ENCODE peak calls at places on chromosomes 11 and 22, in five cellular contexts. W is stomach, P is vagina, Z is GM12878, S is spleen. K is an unnamed sample.

GRCh38 chr22:38172489-38173155 is 9.0 kb downstream of the PLA2G6 start:
- DNase-seq in W (peak), P (no peak), Z (no peak), S (peak), K (peak)

GRCh38 chr22:21951931-21952465 is 650 bp downstream of the PPM1F start:
- DNase-seq in W (peak), P (no peak), Z (no peak), S (peak), K (peak)

GRCh38 chr11:108559904-108560303 is 33.7 kb downstream of the EXPH5 start:
- DNase-seq in W (no peak), P (no peak), Z (no peak), S (no peak), K (no peak)

GRCh38 chr11:109939176-109939810 is 153.9 kb upstream of the ZC3H12C start:
- DNase-seq in W (no peak), P (no peak), Z (no peak), S (no peak), K (peak)

GRCh38 chr22:36765943-36766450 is 9.9 kb downstream of the IFT27 start:
- DNase-seq in W (no peak), P (no peak), Z (no peak), S (no peak), K (no peak)

GRCh38 chr11:23079382-23079813 is 219.1 kb upstream of the CCDC179 start:
- DNase-seq in W (no peak), P (no peak), Z (no peak), S (no peak), K (no peak)

GRCh38 chr11:84396521-84396920 is 1110.4 kb upstream of the CCDC90B start:
- DNase-seq in W (no peak), P (no peak), Z (no peak), S (no peak), K (no peak)

GRCh38 chr11:131816046-131816445 is 445.6 kb downstream of the NTM start:
- DNase-seq in W (no peak), P (no peak), Z (no peak), S (no peak), K (no peak)

GRCh38 chr22:23997092-23997491 is 8.2 kb downstream of the GSTT4 start:
- DNase-seq in W (no peak), P (no peak), Z (no peak), S (no peak), K (no peak)

GRCh38 chr11:60363542-60364525 is 14.5 kb upstream of the MS4A7 start:
- DNase-seq in W (peak), P (no peak), Z (peak), S (no peak), K (peak)

GRCh38 chr11:3981084-3981633 is 113.4 kb upstream of the RRM1 start:
- DNase-seq in W (no peak), P (no peak), Z (no peak), S (no peak), K (no peak)

GRCh38 chr22:37910863-37911262 is 4.8 kb downstream of the MICALL1 start:
- DNase-seq in W (no peak), P (no peak), Z (no peak), S (no peak), K (no peak)

GRCh38 chr11:110711776-110712642 is at the start of gene ARHGAP20:
- DNase-seq in W (peak), P (no peak), Z (no peak), S (peak), K (peak)

GRCh38 chr11:121890377-121890776 is 225.6 kb downstream of the BLID start:
- DNase-seq in W (peak), P (no peak), Z (no peak), S (no peak), K (no peak)

GRCh38 chr11:72814831-72815618 is 814 bp downstream of the ATG16L2 start:
- DNase-seq in W (no peak), P (peak), Z (no peak), S (peak), K (no peak)

GRCh38 chr11:206002-206384 is 1.2 kb downstream of the BET1L start:
- DNase-seq in W (peak), P (no peak), Z (no peak), S (no peak), K (no peak)

GRCh38 chr11:116384407-116384806 is 388.4 kb downstream of the BUD13 start:
- DNase-seq in W (no peak), P (no peak), Z (no peak), S (no peak), K (no peak)

GRCh38 chr22:19377565-19378361 is 53.8 kb downstream of the HIRA start:
- DNase-seq in W (no peak), P (no peak), Z (no peak), S (no peak), K (no peak)

GRCh38 chr11:73454987-73455386 is 78.8 kb downstream of the RELT start:
- DNase-seq in W (no peak), P (no peak), Z (no peak), S (peak), K (no peak)

GRCh38 chr11:122781378-122782040 is 56.8 kb upstream of the CRTAM start:
- DNase-seq in W (peak), P (no peak), Z (no peak), S (peak), K (peak)

GRCh38 chr11:116185551-116185950 is 587.2 kb downstream of the BUD13 start:
- DNase-seq in W (no peak), P (no peak), Z (no peak), S (no peak), K (no peak)

GRCh38 chr11:88484873-88485621 is 147.5 kb upstream of the CTSC start:
- DNase-seq in W (no peak), P (no peak), Z (peak), S (peak), K (peak)

GRCh38 chr11:18312012-18312411 is 9.9 kb downstream of the HPS5 start:
- DNase-seq in W (no peak), P (no peak), Z (no peak), S (no peak), K (no peak)

GRCh38 chr11:7385532-7385931 is 99.8 kb upstream of the OLFML1 start:
- DNase-seq in W (no peak), P (no peak), Z (no peak), S (no peak), K (no peak)

GRCh38 chr22:24289781-24290181 is 19.1 kb downstream of the SPECC1L start:
- DNase-seq in W (no peak), P (no peak), Z (no peak), S (no peak), K (no peak)

GRCh38 chr11:2793781-2794418 is 91.7 kb downstream of the CDKN1C start:
- DNase-seq in W (peak), P (no peak), Z (no peak), S (peak), K (no peak)

GRCh38 chr11:83249972-83250593 is 36.1 kb downstream of the CCDC90B start:
- DNase-seq in W (no peak), P (no peak), Z (no peak), S (no peak), K (peak)

GRCh38 chr11:69854719-69855118 is 35.5 kb upstream of the FGF3 start:
- DNase-seq in W (no peak), P (no peak), Z (no peak), S (no peak), K (no peak)

GRCh38 chr22:29664731-29665130 is 55.1 kb upstream of the CABP7 start:
- DNase-seq in W (no peak), P (no peak), Z (no peak), S (no peak), K (no peak)

GRCh38 chr22:36863281-36863680 is 2.5 kb downstream of the NCF4 start:
- DNase-seq in W (no peak), P (no peak), Z (no peak), S (peak), K (peak)

GRCh38 chr11:72001255-72001654 is 2.5 kb downstream of the IL18BP start:
- DNase-seq in W (no peak), P (no peak), Z (no peak), S (no peak), K (no peak)

GRCh38 chr11:33719587-33719986 is 16.6 kb downstream of the CD59 start:
- DNase-seq in W (no peak), P (no peak), Z (no peak), S (no peak), K (no peak)

GRCh38 chr11:43547411-43547718 is 133.2 kb upstream of the HSD17B12 start:
- DNase-seq in W (peak), P (no peak), Z (no peak), S (no peak), K (no peak)

GRCh38 chr11:125621995-125622394 is 3.0 kb upstream of the CHEK1 start:
- DNase-seq in W (no peak), P (no peak), Z (no peak), S (no peak), K (no peak)

GRCh38 chr11:95231126-95231880 is at the start of gene SESN3:
- DNase-seq in W (peak), P (peak), Z (peak), S (peak), K (peak)

GRCh38 chr11:107695446-107695845 is 16.4 kb downstream of the SLN start:
- DNase-seq in W (no peak), P (no peak), Z (no peak), S (no peak), K (no peak)

GRCh38 chr11:31974737-31975136 is 116.1 kb upstream of the RCN1 start:
- DNase-seq in W (no peak), P (no peak), Z (no peak), S (no peak), K (no peak)

GRCh38 chr11:46120361-46120710 is 918 bp downstream of the PHF21A start:
- DNase-seq in W (no peak), P (no peak), Z (no peak), S (peak), K (peak)

GRCh38 chr11:62801071-62801470 is 4.2 kb downstream of the NXF1 start:
- DNase-seq in W (no peak), P (no peak), Z (no peak), S (no peak), K (no peak)

GRCh38 chr11:78289547-78290292 is 101.0 kb downstream of the USP35 start:
- DNase-seq in W (no peak), P (no peak), Z (no peak), S (no peak), K (peak)

GRCh38 chr11:78292109-78292803 is 103.5 kb downstream of the USP35 start:
- DNase-seq in W (no peak), P (no peak), Z (no peak), S (no peak), K (peak)

GRCh38 chr11:78291754-78292108 is 103.0 kb downstream of the USP35 start:
- DNase-seq in W (no peak), P (no peak), Z (no peak), S (no peak), K (no peak)

GRCh38 chr11:78295347-78295746 is 106.6 kb downstream of the USP35 start:
- DNase-seq in W (no peak), P (no peak), Z (no peak), S (no peak), K (no peak)

DNA sequence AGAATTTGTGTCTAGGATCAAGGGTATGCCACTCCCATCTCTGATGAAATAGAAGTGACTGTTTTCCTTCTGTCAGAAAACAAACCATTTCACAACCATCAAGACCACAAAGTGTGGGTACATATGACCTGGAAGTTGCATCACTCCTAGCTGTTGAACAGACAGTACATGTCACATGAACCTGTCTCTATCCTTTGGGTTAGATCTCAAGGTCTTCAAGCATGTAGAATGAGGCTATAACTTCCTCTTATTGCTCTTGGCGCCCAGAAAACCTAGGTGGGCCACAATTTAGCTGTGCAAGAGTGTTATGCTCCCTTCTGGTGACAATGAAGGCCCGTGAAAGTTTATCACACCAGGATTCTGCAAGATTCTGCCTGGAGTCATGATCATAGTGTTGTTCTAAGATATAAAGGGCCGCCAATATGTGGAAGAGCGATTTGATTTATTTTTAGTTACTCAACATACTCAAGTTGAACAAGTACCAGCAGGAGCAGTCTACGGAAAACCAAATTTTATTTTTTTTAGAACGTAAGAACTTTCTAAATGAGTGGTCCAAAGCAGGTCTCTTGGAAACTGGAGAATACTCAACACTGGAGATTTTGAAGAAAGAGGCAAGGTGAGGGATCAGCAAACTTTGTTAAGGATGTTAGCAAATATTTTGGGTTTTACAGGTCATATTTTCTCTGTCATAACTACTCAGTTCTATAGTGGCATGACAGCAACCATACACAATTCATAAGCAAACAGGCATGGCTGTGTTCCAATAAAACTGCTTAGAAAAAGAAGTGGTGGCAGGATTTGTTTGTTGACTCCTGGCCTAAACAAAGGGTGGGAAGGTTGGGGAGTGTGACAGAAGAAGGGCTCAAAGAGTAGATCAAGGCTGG is 101.8 kb downstream of the USP35 start:
- DNase-seq in W (peak), P (no peak), Z (no peak), S (no peak), K (peak)
- TF ChIP-seq POLR2AphosphoS5 in W (no peak), P (no peak), Z (no peak), S (peak), K (peak)

DNA sequence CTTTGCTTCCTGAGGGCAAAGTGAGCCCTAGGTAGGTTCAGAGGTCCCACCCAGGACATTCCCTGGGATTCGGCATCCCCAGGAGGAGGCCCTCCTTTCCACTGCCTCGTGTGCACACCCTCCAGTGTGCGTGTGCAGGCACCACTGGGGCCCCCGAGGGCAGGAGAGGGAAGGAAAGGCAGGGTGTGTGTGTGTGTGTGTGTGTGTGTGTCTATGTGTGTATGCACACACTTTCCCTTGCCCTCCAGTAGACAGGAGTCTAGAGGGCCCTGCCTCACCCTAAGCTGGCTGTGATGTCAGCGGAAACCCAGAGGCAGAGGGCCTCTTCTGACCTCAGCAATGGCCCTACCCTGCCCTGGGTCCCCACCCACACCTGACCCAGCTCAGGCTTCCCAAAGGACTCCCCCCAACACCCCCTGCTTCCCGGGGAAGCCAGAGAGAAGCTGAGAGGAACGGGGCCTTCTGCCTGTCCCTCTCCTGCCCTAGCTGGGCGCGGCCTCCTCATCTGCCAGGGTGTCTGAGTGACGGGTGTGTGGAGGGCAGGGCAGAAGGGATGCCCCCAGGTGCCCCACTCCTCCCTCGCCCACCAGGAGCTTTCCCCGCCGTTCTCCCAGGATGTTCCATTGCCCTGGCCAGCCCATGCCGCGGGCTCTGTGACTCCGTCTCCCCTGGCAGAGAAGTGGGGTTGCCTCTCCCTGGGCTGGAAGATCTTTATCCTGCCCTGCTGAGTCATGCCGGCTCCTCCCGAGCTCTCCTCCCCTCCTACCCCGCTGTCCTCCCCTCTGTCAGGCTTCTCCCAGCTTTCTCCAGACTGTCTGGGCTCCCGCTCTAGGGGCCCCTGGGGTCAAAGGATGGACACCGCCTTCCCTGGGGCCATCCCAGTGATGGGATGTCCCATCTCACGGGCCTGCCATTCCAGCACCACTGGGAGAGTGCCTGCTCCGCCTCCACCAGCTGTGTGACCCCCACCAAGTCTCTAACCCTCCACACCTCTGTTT is 6.0 kb upstream of the CLCF1 start:
- DNase-seq in W (no peak), P (no peak), Z (no peak), S (no peak), K (peak)
- H3K4me3 ChIP-seq in W (no peak), P (no peak), Z (no peak), S (no peak), K (no peak)

DNA sequence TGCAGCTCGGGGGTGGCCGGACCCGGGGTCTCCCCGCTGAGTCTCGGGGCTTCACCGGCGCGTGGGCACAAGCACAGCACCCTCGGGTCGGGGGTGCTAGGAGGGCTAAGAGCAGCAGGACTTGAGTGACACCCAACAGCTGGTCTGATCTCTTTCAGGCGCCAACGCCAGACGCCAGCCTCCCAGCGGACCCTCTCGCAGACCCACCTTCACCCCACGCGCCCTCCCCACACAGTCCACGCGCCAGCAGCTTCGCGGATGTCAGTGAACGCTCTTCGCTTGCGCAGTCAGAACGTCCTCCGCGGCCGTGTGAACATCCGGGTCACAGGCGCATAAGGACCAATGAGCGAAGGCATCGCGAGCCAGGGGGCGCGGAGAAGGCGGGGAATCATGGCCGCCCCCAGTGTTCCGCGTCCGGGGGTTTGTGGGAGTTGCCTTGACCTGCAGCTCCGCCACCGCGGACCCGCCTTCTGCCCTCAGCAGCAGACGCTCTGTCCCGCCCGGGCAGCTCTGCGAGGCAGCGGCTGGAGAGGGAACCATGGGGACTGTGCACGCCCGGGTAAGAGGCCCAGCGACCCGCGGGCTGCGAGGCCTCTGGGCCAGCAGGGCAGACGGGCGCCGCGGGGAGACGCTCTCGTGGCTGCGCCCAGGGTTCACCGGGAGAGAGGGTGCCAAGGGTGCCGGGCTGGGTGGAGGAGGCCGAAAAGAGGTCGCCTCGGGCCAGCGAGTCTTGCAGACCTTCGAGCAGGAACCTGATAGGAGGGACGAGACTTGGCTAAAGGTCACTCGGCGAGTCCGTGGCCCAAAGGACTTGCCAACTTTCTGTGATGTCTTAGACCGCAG is at the start of gene SAMM50:
- DNase-seq in W (peak), P (no peak), Z (peak), S (peak), K (peak)
- TF ChIP-seq CTCF in W (no peak), P (no peak), Z (no peak), S (no peak), K (no peak)

DNA sequence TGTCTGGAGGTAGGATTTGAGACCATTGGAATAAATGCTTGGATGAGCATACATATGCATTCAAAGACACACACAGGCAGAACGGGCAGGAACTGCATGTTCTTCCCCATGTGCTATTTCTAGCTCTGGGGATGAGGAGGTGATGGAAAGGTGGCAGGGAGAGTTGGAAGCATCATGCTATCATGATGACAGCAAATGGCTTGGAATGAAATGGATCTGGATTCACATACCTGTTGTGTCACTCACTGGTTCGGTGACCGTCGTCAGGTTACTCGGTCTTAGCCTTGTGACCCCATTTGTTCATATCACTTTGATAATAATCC is 627.9 kb upstream of the KIRREL3 start:
- DNase-seq in W (no peak), P (no peak), Z (no peak), S (no peak), K (no peak)
- TF ChIP-seq POLR2AphosphoS5 in W (no peak), P (no peak), Z (no peak), S (no peak), K (no peak)

DNA sequence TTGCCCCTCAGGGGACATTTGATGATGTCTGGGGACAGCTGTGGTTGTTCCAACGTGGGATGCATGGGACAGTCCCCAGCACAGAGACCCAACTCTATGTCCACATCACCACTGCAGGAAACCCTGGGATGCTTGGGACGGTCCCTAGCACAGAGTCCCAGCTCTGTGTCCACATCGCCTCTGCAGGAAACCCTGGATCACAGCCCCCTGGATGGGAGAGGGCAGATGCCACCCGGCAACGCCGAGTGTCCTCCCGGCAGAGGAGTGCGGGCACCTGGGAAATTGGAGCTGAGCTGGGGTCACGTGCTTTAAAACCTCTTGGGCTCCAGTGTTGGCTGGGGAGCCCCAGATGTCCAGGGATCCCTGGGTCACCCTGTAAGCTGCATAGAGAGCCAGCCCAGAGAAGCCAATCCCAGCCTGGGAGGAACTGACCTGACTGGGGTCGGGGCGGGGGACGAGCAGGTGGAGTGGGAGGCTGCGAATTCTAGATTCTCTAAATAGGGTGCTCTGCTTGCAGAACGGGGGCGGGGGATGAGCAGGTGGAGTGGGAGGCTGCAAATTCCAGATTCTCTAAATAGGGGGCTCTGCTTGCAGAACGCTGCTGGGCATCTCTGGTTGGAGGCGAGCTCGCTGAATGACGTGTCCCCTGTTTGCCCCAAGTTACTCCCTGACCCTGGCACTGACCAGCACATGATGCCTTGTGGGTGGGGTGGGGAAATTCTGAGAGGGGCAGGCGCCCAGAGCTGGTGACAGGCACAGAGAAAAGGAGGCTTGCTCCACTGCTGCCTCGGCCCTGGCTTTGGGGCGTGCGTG is 1197.8 kb downstream of the BRD1 start:
- DNase-seq in W (no peak), P (no peak), Z (no peak), S (no peak), K (no peak)
- H3K4me3 ChIP-seq in W (no peak), P (no peak), Z (no peak), S (no peak), K (no peak)

K was measured in HL-60.